ENCODE peak calls at places on chromosome 10, in five cellular contexts. One of them, this sample, is unnamed.

GRCh38 chr10:98486421-98486820 is 39.7 kb upstream of the HPS1 start:
- DNase-seq in effector memory CD4-positive, alpha-beta T cell: no peak
- DNase-seq in right lobe of liver: no peak
- DNase-seq in upper lobe of left lung: no peak
- DNase-seq in psoas muscle: no peak
- DNase-seq in this sample: no peak

GRCh38 chr10:123754105-123754504 is 88.0 kb downstream of the GPR26 start:
- DNase-seq in upper lobe of left lung: no peak
- DNase-seq in right lobe of liver: no peak
- DNase-seq in psoas muscle: no peak
- DNase-seq in effector memory CD4-positive, alpha-beta T cell: no peak
- DNase-seq in this sample: no peak

GRCh38 chr10:102758226-102758932 is 14.6 kb downstream of the WBP1L start:
- DNase-seq in psoas muscle: no peak
- DNase-seq in upper lobe of left lung: no peak
- DNase-seq in effector memory CD4-positive, alpha-beta T cell: no peak
- DNase-seq in right lobe of liver: no peak
- DNase-seq in this sample: no peak

GRCh38 chr10:126684171-126684745 is 13.8 kb upstream of the C10orf90 start:
- DNase-seq in effector memory CD4-positive, alpha-beta T cell: no peak
- DNase-seq in right lobe of liver: no peak
- DNase-seq in upper lobe of left lung: no peak
- DNase-seq in psoas muscle: no peak
- DNase-seq in this sample: no peak

GRCh38 chr10:124173298-124173900 is 80.0 kb upstream of the CHST15 start:
- DNase-seq in psoas muscle: no peak
- DNase-seq in right lobe of liver: no peak
- DNase-seq in effector memory CD4-positive, alpha-beta T cell: no peak
- DNase-seq in upper lobe of left lung: no peak
- DNase-seq in this sample: no peak

GRCh38 chr10:97889461-97890265 is 40.0 kb downstream of the GOLGA7B start:
- DNase-seq in right lobe of liver: no peak
- DNase-seq in effector memory CD4-positive, alpha-beta T cell: no peak
- DNase-seq in upper lobe of left lung: peak; percentile 47
- DNase-seq in psoas muscle: no peak
- DNase-seq in this sample: no peak

GRCh38 chr10:91603931-91604331 is 28.9 kb downstream of the PPP1R3C start:
- DNase-seq in psoas muscle: no peak
- DNase-seq in effector memory CD4-positive, alpha-beta T cell: no peak
- DNase-seq in upper lobe of left lung: no peak
- DNase-seq in right lobe of liver: peak; percentile 26
- DNase-seq in this sample: no peak

GRCh38 chr10:65415318-65415717 is 1510.5 kb upstream of the LRRTM3 start:
- DNase-seq in right lobe of liver: no peak
- DNase-seq in upper lobe of left lung: no peak
- DNase-seq in psoas muscle: no peak
- DNase-seq in effector memory CD4-positive, alpha-beta T cell: no peak
- DNase-seq in this sample: no peak

GRCh38 chr10:125123363-125124113 is 36.8 kb downstream of the CTBP2 start:
- DNase-seq in psoas muscle: peak; percentile 93
- DNase-seq in upper lobe of left lung: no peak
- DNase-seq in effector memory CD4-positive, alpha-beta T cell: no peak
- DNase-seq in right lobe of liver: peak; percentile 65
- DNase-seq in this sample: no peak

GRCh38 chr10:95196053-95196452 is 2.0 kb downstream of the ACSM6 start:
- DNase-seq in right lobe of liver: no peak
- DNase-seq in upper lobe of left lung: no peak
- DNase-seq in effector memory CD4-positive, alpha-beta T cell: no peak
- DNase-seq in psoas muscle: no peak
- DNase-seq in this sample: no peak

GRCh38 chr10:102504179-102504975 is 605 bp downstream of the SUFU start:
- DNase-seq in psoas muscle: peak; percentile 63
- DNase-seq in right lobe of liver: peak; percentile 55
- DNase-seq in upper lobe of left lung: peak; percentile 63
- DNase-seq in effector memory CD4-positive, alpha-beta T cell: peak; percentile 16
- DNase-seq in this sample: peak; percentile 40

GRCh38 chr10:113175756-113176651 is 226.0 kb downstream of the TCF7L2 start:
- DNase-seq in upper lobe of left lung: no peak
- DNase-seq in right lobe of liver: no peak
- DNase-seq in effector memory CD4-positive, alpha-beta T cell: no peak
- DNase-seq in psoas muscle: no peak
- DNase-seq in this sample: no peak

GRCh38 chr10:114624422-114624821 is 33.7 kb downstream of the ABLIM1 start:
- DNase-seq in psoas muscle: no peak
- DNase-seq in right lobe of liver: no peak
- DNase-seq in effector memory CD4-positive, alpha-beta T cell: no peak
- DNase-seq in upper lobe of left lung: no peak
- DNase-seq in this sample: no peak

GRCh38 chr10:114626841-114627240 is 31.2 kb downstream of the ABLIM1 start:
- DNase-seq in right lobe of liver: no peak
- DNase-seq in effector memory CD4-positive, alpha-beta T cell: no peak
- DNase-seq in psoas muscle: no peak
- DNase-seq in upper lobe of left lung: no peak
- DNase-seq in this sample: no peak

GRCh38 chr10:114623155-114623554 is 34.9 kb downstream of the ABLIM1 start:
- DNase-seq in effector memory CD4-positive, alpha-beta T cell: no peak
- DNase-seq in right lobe of liver: no peak
- DNase-seq in upper lobe of left lung: no peak
- DNase-seq in psoas muscle: no peak
- DNase-seq in this sample: no peak

GRCh38 chr10:114623661-114624294 is 34.3 kb downstream of the ABLIM1 start:
- DNase-seq in right lobe of liver: no peak
- DNase-seq in effector memory CD4-positive, alpha-beta T cell: no peak
- DNase-seq in psoas muscle: no peak
- DNase-seq in upper lobe of left lung: no peak
- DNase-seq in this sample: no peak

DNA sequence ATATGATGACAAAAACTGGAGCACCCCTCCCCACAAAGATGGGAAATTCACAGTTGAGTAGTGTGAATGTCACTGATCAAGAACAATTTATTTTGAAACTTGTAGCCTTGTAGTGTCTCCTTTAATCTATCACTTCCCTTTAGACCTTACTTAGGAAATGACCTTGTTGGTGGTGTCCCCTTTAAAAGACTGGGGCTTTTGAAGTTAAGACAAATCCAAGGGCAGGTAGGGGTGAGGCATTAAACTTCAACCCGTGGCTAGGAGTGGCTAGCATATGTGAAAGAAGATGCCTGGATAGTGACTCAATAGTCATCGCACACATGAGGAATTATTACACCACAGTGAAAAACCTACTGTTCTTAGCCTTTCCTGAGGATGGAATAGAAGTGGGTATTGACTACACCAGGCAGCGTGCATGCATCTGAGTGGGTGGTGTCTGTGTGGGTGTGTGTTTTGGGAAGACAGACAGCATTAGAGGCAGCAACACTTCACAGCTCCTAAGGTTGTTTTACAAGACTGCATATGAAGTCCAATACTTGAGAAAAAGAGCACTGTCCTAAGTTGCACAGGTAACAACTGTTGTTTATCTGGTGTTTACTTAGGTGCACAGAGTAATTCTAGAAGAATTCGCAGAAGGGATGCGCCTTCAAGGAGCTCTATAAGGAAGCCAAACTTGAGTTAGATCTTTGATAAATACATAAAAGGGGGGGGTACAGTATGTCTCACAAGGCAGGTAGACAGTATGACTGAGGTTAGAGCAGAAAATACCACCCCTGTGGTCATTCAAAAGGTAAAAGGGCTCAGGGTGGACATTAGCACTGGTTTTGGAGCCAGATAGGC is 32.9 kb downstream of the ABLIM1 start:
- DNase-seq in effector memory CD4-positive, alpha-beta T cell: no peak
- DNase-seq in psoas muscle: no peak
- DNase-seq in right lobe of liver: no peak
- DNase-seq in upper lobe of left lung: no peak
- DNase-seq in this sample: no peak
- H3K4me1 ChIP-seq in effector memory CD4-positive, alpha-beta T cell: no peaks in the 10 kb centered on the region
- H3K4me1 ChIP-seq in psoas muscle: no peaks in the 10 kb centered on the region
- H3K4me1 ChIP-seq in right lobe of liver: no peaks in the 10 kb centered on the region
- H3K4me1 ChIP-seq in upper lobe of left lung: peaks cover 12% of the 10 kb centered on the region
- H3K4me1 ChIP-seq in this sample: no peaks in the 10 kb centered on the region

GRCh38 chr10:101138788-101139420 is 7.8 kb downstream of the TLX1 start:
- DNase-seq in upper lobe of left lung: no peak
- DNase-seq in effector memory CD4-positive, alpha-beta T cell: no peak
- DNase-seq in psoas muscle: no peak
- DNase-seq in right lobe of liver: no peak
- DNase-seq in this sample: no peak
- H3K27me3 ChIP-seq in upper lobe of left lung: peaks cover 46% of the 10 kb centered on the region
- H3K27me3 ChIP-seq in effector memory CD4-positive, alpha-beta T cell: peaks cover 93% of the 10 kb centered on the region
- H3K27me3 ChIP-seq in psoas muscle: peaks cover 96% of the 10 kb centered on the region
- H3K27me3 ChIP-seq in right lobe of liver: peaks cover 9% of the 10 kb centered on the region
- H3K27me3 ChIP-seq in this sample: peaks cover 69% of the 10 kb centered on the region

GRCh38 chr10:14653271-14654161 is 121.2 kb downstream of the FAM107B start:
- DNase-seq in right lobe of liver: no peak
- DNase-seq in upper lobe of left lung: no peak
- DNase-seq in effector memory CD4-positive, alpha-beta T cell: peak; percentile 7
- DNase-seq in psoas muscle: no peak
- DNase-seq in this sample: peak; percentile 49

GRCh38 chr10:14652067-14652466 is 122.6 kb downstream of the FAM107B start:
- DNase-seq in upper lobe of left lung: no peak
- DNase-seq in psoas muscle: no peak
- DNase-seq in right lobe of liver: no peak
- DNase-seq in effector memory CD4-positive, alpha-beta T cell: no peak
- DNase-seq in this sample: no peak

GRCh38 chr10:14654821-14655382 is 119.8 kb downstream of the FAM107B start:
- DNase-seq in psoas muscle: no peak
- DNase-seq in effector memory CD4-positive, alpha-beta T cell: no peak
- DNase-seq in right lobe of liver: no peak
- DNase-seq in upper lobe of left lung: no peak
- DNase-seq in this sample: no peak

GRCh38 chr10:14649739-14650138 is 125.0 kb downstream of the FAM107B start:
- DNase-seq in effector memory CD4-positive, alpha-beta T cell: no peak
- DNase-seq in upper lobe of left lung: no peak
- DNase-seq in right lobe of liver: no peak
- DNase-seq in psoas muscle: no peak
- DNase-seq in this sample: no peak

GRCh38 chr10:14652816-14653215 is 121.9 kb downstream of the FAM107B start:
- DNase-seq in upper lobe of left lung: no peak
- DNase-seq in right lobe of liver: no peak
- DNase-seq in psoas muscle: no peak
- DNase-seq in effector memory CD4-positive, alpha-beta T cell: no peak
- DNase-seq in this sample: no peak
- H3K4me1 ChIP-seq in upper lobe of left lung: peaks cover 22% of the 10 kb centered on the region
- H3K4me1 ChIP-seq in right lobe of liver: no peaks in the 10 kb centered on the region
- H3K4me1 ChIP-seq in psoas muscle: no peaks in the 10 kb centered on the region
- H3K4me1 ChIP-seq in effector memory CD4-positive, alpha-beta T cell: peaks cover 34% of the 10 kb centered on the region
- H3K4me1 ChIP-seq in this sample: peaks cover 80% of the 10 kb centered on the region

DNA sequence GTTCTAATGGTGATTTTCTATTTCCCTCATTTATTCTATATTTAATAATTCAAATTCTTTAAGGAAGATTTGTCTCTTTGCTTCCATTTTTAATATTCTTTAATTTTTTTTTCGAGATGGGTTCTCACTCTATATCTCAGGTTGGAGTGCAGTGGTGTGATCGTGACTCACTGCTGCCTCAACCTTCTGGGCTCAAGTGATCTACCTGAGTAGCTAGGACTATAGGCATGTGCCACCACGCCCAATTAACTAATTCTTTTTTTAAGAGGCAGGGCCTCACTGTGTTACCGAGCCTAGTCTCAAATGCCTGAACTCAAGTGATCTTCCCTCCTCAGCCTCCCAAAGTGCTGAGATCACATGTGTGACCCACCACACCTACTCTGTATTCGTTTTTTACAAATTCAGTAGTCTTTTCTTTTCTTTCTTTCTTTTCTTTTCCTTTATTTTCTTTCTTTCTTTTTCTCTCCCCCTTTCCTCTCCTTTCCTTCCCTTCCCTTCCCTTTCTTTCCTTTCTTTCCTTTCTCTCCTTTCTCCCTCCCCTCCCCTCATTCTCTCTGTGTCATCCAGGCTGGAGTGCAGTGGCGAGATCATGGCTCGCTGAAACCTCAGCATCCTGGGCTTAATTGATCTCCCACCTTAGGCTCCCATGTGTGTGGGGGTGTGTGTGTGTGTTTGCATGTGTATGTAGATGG is 323.1 kb downstream of the ADK start:
- DNase-seq in psoas muscle: no peak
- DNase-seq in upper lobe of left lung: no peak
- DNase-seq in right lobe of liver: no peak
- DNase-seq in effector memory CD4-positive, alpha-beta T cell: no peak
- DNase-seq in this sample: no peak
- H3K27me3 ChIP-seq in psoas muscle: no peaks in the 10 kb centered on the region
- H3K27me3 ChIP-seq in upper lobe of left lung: no peaks in the 10 kb centered on the region
- H3K27me3 ChIP-seq in right lobe of liver: no peaks in the 10 kb centered on the region
- H3K27me3 ChIP-seq in effector memory CD4-positive, alpha-beta T cell: no peaks in the 10 kb centered on the region
- H3K27me3 ChIP-seq in this sample: no peaks in the 10 kb centered on the region

GRCh38 chr10:21528452-21529235 is 3.2 kb upstream of the SKIDA1 start:
- DNase-seq in right lobe of liver: no peak
- DNase-seq in effector memory CD4-positive, alpha-beta T cell: no peak
- DNase-seq in psoas muscle: no peak
- DNase-seq in upper lobe of left lung: no peak
- DNase-seq in this sample: no peak

GRCh38 chr10:21529236-21529910 is 3.9 kb upstream of the SKIDA1 start:
- DNase-seq in upper lobe of left lung: no peak
- DNase-seq in right lobe of liver: no peak
- DNase-seq in psoas muscle: no peak
- DNase-seq in effector memory CD4-positive, alpha-beta T cell: no peak
- DNase-seq in this sample: no peak

GRCh38 chr10:21526952-21527633 is 1.6 kb upstream of the SKIDA1 start:
- DNase-seq in right lobe of liver: peak; percentile 77
- DNase-seq in effector memory CD4-positive, alpha-beta T cell: no peak
- DNase-seq in psoas muscle: peak; percentile 84
- DNase-seq in upper lobe of left lung: peak; percentile 94
- DNase-seq in this sample: peak; percentile 34

GRCh38 chr10:21526184-21526951 is 886 bp upstream of the SKIDA1 start:
- DNase-seq in psoas muscle: peak; percentile 91
- DNase-seq in effector memory CD4-positive, alpha-beta T cell: peak; percentile 51
- DNase-seq in right lobe of liver: peak; percentile 79
- DNase-seq in upper lobe of left lung: peak; percentile 96
- DNase-seq in this sample: peak; percentile 62

DNA sequence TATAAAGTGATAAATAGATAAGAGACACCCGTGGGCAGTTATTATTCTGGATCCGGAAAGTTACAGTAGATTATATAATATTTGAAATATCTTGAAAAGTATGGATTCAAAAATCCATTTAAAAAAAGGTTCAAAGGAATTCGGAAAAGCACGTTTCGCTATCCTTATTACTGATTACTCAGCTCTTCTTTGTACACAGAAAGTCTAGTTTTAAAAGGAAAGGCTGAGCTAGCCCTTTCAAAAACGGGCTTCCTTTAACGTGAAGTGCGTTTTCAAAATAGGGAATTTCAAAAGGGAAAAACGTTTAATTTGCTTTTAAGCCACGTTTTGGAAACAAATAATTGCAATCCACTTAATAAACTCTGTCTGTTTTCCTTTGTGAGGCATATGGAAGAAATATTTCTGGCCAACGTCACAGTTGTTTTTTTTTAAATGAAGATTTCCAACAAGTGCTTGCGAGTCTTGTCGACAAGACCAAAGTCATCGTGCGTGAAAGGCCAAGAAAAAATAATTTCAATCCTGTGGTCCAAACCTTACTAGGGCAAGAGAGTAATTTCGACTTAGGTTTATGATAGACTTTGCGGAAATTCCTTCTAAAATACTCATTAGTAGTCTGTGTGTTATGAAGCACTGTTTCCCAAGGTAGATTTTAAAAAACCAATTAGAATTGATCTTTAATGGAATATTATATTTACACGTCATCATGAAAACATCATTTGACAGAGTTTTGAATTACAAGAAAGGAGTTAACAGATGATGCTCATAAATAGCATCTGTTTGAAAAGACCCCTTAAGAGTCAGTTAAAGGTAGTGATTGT is 2.4 kb upstream of the SKIDA1 start:
- DNase-seq in psoas muscle: no peak
- DNase-seq in upper lobe of left lung: no peak
- DNase-seq in effector memory CD4-positive, alpha-beta T cell: no peak
- DNase-seq in right lobe of liver: no peak
- DNase-seq in this sample: no peak
- H3K4me1 ChIP-seq in psoas muscle: peaks cover 25% of the 10 kb centered on the region
- H3K4me1 ChIP-seq in upper lobe of left lung: peaks cover 12% of the 10 kb centered on the region
- H3K4me1 ChIP-seq in effector memory CD4-positive, alpha-beta T cell: peaks cover 9% of the 10 kb centered on the region
- H3K4me1 ChIP-seq in right lobe of liver: no peaks in the 10 kb centered on the region
- H3K4me1 ChIP-seq in this sample: peaks cover 25% of the 10 kb centered on the region